ENCODE peak calls at places on chromosome 18, in eight cellular contexts. One of them, this sample, is unnamed.
A peak's percentile ranks its signal among the peaks of the same experiment; 100 is the strongest.

GRCh38 chr18:62717059-62717849 is 1.9 kb downstream of the PHLPP1 start:
- DNase-seq in C1 segment of cervical spinal cord: peak; percentile 37
- DNase-seq in activated T-cell treated with anti-CD3 and anti-CD28 coated beads for 1 hour: peak; percentile 26
- DNase-seq in osteocyte: no peak
- DNase-seq in NCI-H1092 treated with DMSO at 0.1 percent for 48 hours: peak; percentile 75
- DNase-seq in neural crest cell: no peak
- DNase-seq in HT-29: peak; percentile 69
- DNase-seq in NCI-H2081: peak; percentile 40
- DNase-seq in this sample: peak; percentile 40

GRCh38 chr18:60130289-60130688 is 230.5 kb downstream of the PMAIP1 start:
- DNase-seq in NCI-H1092 treated with DMSO at 0.1 percent for 48 hours: no peak
- DNase-seq in activated T-cell treated with anti-CD3 and anti-CD28 coated beads for 1 hour: no peak
- DNase-seq in osteocyte: no peak
- DNase-seq in NCI-H2081: no peak
- DNase-seq in neural crest cell: no peak
- DNase-seq in HT-29: no peak
- DNase-seq in C1 segment of cervical spinal cord: no peak
- DNase-seq in this sample: no peak

GRCh38 chr18:54116541-54117257 is 107.8 kb downstream of the MBD2 start:
- DNase-seq in neural crest cell: no peak
- DNase-seq in activated T-cell treated with anti-CD3 and anti-CD28 coated beads for 1 hour: no peak
- DNase-seq in NCI-H1092 treated with DMSO at 0.1 percent for 48 hours: no peak
- DNase-seq in osteocyte: no peak
- DNase-seq in NCI-H2081: no peak
- DNase-seq in HT-29: no peak
- DNase-seq in C1 segment of cervical spinal cord: no peak
- DNase-seq in this sample: no peak

GRCh38 chr18:9810216-9810804 is 75.5 kb upstream of the TXNDC2 start:
- DNase-seq in activated T-cell treated with anti-CD3 and anti-CD28 coated beads for 1 hour: no peak
- DNase-seq in neural crest cell: no peak
- DNase-seq in NCI-H2081: no peak
- DNase-seq in osteocyte: no peak
- DNase-seq in NCI-H1092 treated with DMSO at 0.1 percent for 48 hours: no peak
- DNase-seq in HT-29: no peak
- DNase-seq in C1 segment of cervical spinal cord: no peak
- DNase-seq in this sample: no peak

GRCh38 chr18:21123290-21123926 is 11.8 kb upstream of the ROCK1 start:
- DNase-seq in NCI-H1092 treated with DMSO at 0.1 percent for 48 hours: no peak
- DNase-seq in activated T-cell treated with anti-CD3 and anti-CD28 coated beads for 1 hour: no peak
- DNase-seq in HT-29: no peak
- DNase-seq in osteocyte: no peak
- DNase-seq in NCI-H2081: no peak
- DNase-seq in C1 segment of cervical spinal cord: no peak
- DNase-seq in neural crest cell: no peak
- DNase-seq in this sample: no peak

GRCh38 chr18:44079602-44080001 is 601.1 kb upstream of the SETBP1 start:
- DNase-seq in C1 segment of cervical spinal cord: no peak
- DNase-seq in NCI-H1092 treated with DMSO at 0.1 percent for 48 hours: no peak
- DNase-seq in osteocyte: no peak
- DNase-seq in HT-29: peak; percentile 16
- DNase-seq in neural crest cell: no peak
- DNase-seq in NCI-H2081: no peak
- DNase-seq in activated T-cell treated with anti-CD3 and anti-CD28 coated beads for 1 hour: no peak
- DNase-seq in this sample: no peak

GRCh38 chr18:8601277-8602032 is 7.8 kb upstream of the RAB12 start:
- DNase-seq in C1 segment of cervical spinal cord: no peak
- DNase-seq in NCI-H2081: no peak
- DNase-seq in NCI-H1092 treated with DMSO at 0.1 percent for 48 hours: no peak
- DNase-seq in osteocyte: no peak
- DNase-seq in neural crest cell: no peak
- DNase-seq in HT-29: no peak
- DNase-seq in activated T-cell treated with anti-CD3 and anti-CD28 coated beads for 1 hour: no peak
- DNase-seq in this sample: no peak

GRCh38 chr18:26551217-26551708 is 2.9 kb upstream of the KCTD1 start:
- DNase-seq in NCI-H2081: no peak
- DNase-seq in C1 segment of cervical spinal cord: no peak
- DNase-seq in neural crest cell: no peak
- DNase-seq in HT-29: no peak
- DNase-seq in NCI-H1092 treated with DMSO at 0.1 percent for 48 hours: no peak
- DNase-seq in osteocyte: no peak
- DNase-seq in activated T-cell treated with anti-CD3 and anti-CD28 coated beads for 1 hour: no peak
- DNase-seq in this sample: no peak

GRCh38 chr18:37484893-37485834 is 80.4 kb downstream of the CELF4 start:
- DNase-seq in C1 segment of cervical spinal cord: no peak
- DNase-seq in NCI-H1092 treated with DMSO at 0.1 percent for 48 hours: peak; percentile 64
- DNase-seq in NCI-H2081: peak; percentile 34
- DNase-seq in HT-29: no peak
- DNase-seq in osteocyte: no peak
- DNase-seq in neural crest cell: peak; percentile 42
- DNase-seq in activated T-cell treated with anti-CD3 and anti-CD28 coated beads for 1 hour: no peak
- DNase-seq in this sample: no peak

GRCh38 chr18:54223568-54224241 is 764 bp downstream of the MBD2 start:
- DNase-seq in HT-29: peak; percentile 77
- DNase-seq in activated T-cell treated with anti-CD3 and anti-CD28 coated beads for 1 hour: no peak
- DNase-seq in NCI-H1092 treated with DMSO at 0.1 percent for 48 hours: peak; percentile 59
- DNase-seq in C1 segment of cervical spinal cord: no peak
- DNase-seq in neural crest cell: no peak
- DNase-seq in NCI-H2081: peak; percentile 48
- DNase-seq in osteocyte: no peak
- DNase-seq in this sample: peak; percentile 78

GRCh38 chr18:53544926-53545325 is 679.5 kb downstream of the MBD2 start:
- DNase-seq in HT-29: no peak
- DNase-seq in C1 segment of cervical spinal cord: no peak
- DNase-seq in osteocyte: no peak
- DNase-seq in NCI-H2081: no peak
- DNase-seq in NCI-H1092 treated with DMSO at 0.1 percent for 48 hours: no peak
- DNase-seq in activated T-cell treated with anti-CD3 and anti-CD28 coated beads for 1 hour: no peak
- DNase-seq in neural crest cell: no peak
- DNase-seq in this sample: no peak

GRCh38 chr18:3345885-3346284 is 84.0 kb downstream of the MYL12B start:
- DNase-seq in neural crest cell: no peak
- DNase-seq in NCI-H2081: no peak
- DNase-seq in C1 segment of cervical spinal cord: no peak
- DNase-seq in osteocyte: no peak
- DNase-seq in NCI-H1092 treated with DMSO at 0.1 percent for 48 hours: no peak
- DNase-seq in HT-29: no peak
- DNase-seq in activated T-cell treated with anti-CD3 and anti-CD28 coated beads for 1 hour: no peak
- DNase-seq in this sample: no peak

This sample was measured in GM04503.